ENCODE peak calls at places on chromosomes 3 and 15, in four cellular contexts. C is uterus, F is heart left ventricle, V is mesendoderm. L is an unnamed sample.

GRCh38 chr15:44215594-44215993 is 20.5 kb upstream of the FRMD5 start:
- DNase-seq in V (no peak), C (no peak), F (no peak), L (no peak)

GRCh38 chr3:157045238-157045860 is 114.6 kb downstream of the CCNL1 start:
- DNase-seq in V (peak; percentile 75), F (no peak), C (no peak), L (no peak)

GRCh38 chr3:131033480-131034080 is 6.9 kb downstream of the NEK11 start:
- DNase-seq in V (peak; percentile 40), C (no peak), F (no peak), L (no peak)

GRCh38 chr3:160112481-160112880 is 112.7 kb upstream of the C3orf80 start:
- DNase-seq in C (no peak), F (no peak), V (no peak), L (no peak)

GRCh38 chr3:185702564-185703225 is 116.6 kb downstream of the SENP2 start:
- DNase-seq in C (no peak), F (no peak), V (peak; percentile 65), L (no peak)

GRCh38 chr3:30544811-30545210 is 61.6 kb upstream of the TGFBR2 start:
- DNase-seq in F (no peak), V (no peak), C (no peak), L (no peak)

GRCh38 chr3:143736205-143736604 is 112.1 kb downstream of the SLC9A9 start:
- DNase-seq in V (no peak), C (no peak), F (no peak), L (no peak)

GRCh38 chr3:193767353-193768068 is 174.5 kb downstream of the OPA1 start:
- DNase-seq in C (no peak), V (no peak), F (no peak), L (no peak)

GRCh38 chr3:97230486-97230885 is 416.1 kb downstream of the EPHA6 start:
- DNase-seq in F (no peak), V (no peak), C (no peak), L (no peak)

GRCh38 chr3:46576386-46576785 is 10.3 kb upstream of the LRRC2 start:
- DNase-seq in F (no peak), V (peak; percentile 58), C (no peak), L (no peak)

GRCh38 chr3:183189641-183190040 is 27.1 kb upstream of the LAMP3 start:
- DNase-seq in C (no peak), V (no peak), F (no peak), L (no peak)

GRCh38 chr3:188861847-188862740 is 309.7 kb upstream of the TPRG1 start:
- DNase-seq in C (no peak), V (no peak), F (no peak), L (no peak)

GRCh38 chr15:55627730-55628368 is 39.7 kb upstream of the PYGO1 start:
- DNase-seq in F (no peak), C (no peak), V (peak; percentile 62), L (no peak)

GRCh38 chr3:53346514-53346913 is 829 bp downstream of the DCP1A start:
- DNase-seq in V (peak; percentile 48), F (no peak), C (no peak), L (no peak)

GRCh38 chr3:38131621-38132369 is 5.1 kb downstream of the ACAA1 start:
- DNase-seq in C (no peak), V (peak; percentile 74), F (no peak), L (peak; percentile 35)

GRCh38 chr3:188262913-188263683 is 109.1 kb downstream of the LPP start:
- DNase-seq in F (peak; percentile 60), V (no peak), C (no peak), L (no peak)

GRCh38 chr3:172246107-172246870 is 202.0 kb downstream of the GHSR start:
- DNase-seq in C (no peak), F (no peak), V (no peak), L (peak; percentile 80)

GRCh38 chr3:158936530-158937113 is 134.8 kb downstream of the MFSD1 start:
- DNase-seq in V (peak; percentile 79), C (no peak), F (no peak), L (no peak)

GRCh38 chr15:29821416-29822099 is 710 bp downstream of the TJP1 start:
- DNase-seq in C (peak; percentile 66), V (peak; percentile 96), F (peak; percentile 89), L (peak; percentile 79)

GRCh38 chr3:196639517-196640500 is at the start of gene NRROS:
- DNase-seq in F (peak; percentile 72), V (peak; percentile 84), C (peak; percentile 35), L (peak; percentile 81)

GRCh38 chr15:38745136-38745535 is 180.5 kb upstream of the RASGRP1 start:
- DNase-seq in C (no peak), V (no peak), F (no peak), L (no peak)
- H3K27ac ChIP-seq in C (no peak overlapping the region), V (no peak overlapping the region), F (no peak overlapping the region), L (no peak overlapping the region)

GRCh38 chr3:98779936-98780335 is 16.8 kb downstream of the ST3GAL6 start:
- DNase-seq in C (no peak), F (no peak), V (no peak), L (no peak)
- H3K4me3 ChIP-seq in C (no peak overlapping the region), F (no peak overlapping the region), V (no peak overlapping the region), L (no peak overlapping the region)

DNA sequence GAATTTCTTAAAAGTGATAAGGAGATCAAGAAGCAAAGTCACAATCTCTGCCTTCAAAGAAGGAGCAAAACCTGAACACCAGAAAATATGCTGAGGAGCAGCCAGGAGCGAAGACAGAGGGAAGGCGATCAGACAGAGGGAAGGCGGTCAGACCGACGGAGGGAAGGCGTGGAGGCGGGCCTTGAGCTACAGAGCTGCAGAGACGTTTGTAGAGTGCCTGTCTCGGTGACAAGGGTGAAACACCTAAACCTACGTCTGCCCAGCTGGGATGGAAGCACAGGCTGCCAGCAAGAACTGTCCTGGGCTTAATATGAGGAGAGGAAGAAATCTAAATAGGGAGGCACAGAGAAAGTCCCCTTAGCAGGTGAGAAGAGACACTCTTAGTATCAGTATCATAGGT is 476.0 kb downstream of the OCA2 start:
- DNase-seq in F (no peak), C (no peak), V (no peak), L (no peak)
- H3K4me1 ChIP-seq in F (no peaks in the 10 kb centered on the region), C (no peaks in the 10 kb centered on the region), V (no peaks in the 10 kb centered on the region), L (no peaks in the 10 kb centered on the region)

DNA sequence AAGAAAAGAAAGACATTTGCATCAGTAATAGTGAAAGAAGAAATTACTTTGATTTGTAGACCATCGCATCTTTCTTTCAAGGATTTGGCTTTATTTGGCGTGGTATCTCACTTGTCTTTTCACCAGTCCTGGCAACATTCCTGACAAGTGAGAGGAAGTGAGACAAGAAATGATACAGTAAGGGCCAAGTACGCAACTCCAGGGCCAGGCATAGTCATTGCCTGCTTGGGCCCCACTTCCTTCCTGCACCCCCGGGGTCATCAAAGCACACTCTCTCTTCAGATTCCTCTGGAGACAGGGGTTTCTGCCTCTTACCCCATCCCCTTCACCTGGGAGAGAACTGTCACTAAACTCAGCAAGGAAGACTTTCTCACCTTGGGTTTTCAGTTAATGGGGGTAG is 55.1 kb downstream of the CD47 start:
- DNase-seq in V (peak; percentile 38), F (no peak), C (no peak), L (no peak)
- H3K27ac ChIP-seq in V (no peak overlapping the region), F (no peak overlapping the region), C (no peak overlapping the region), L (no peak overlapping the region)